ENCODE peak calls at places on chromosomes 5 and 9, in ten cellular contexts. L, Q, D, G, R, V, Z, P, B and F are unnamed samples. For H3K9me3, the result is how much of the 10 kb centered on the place peaks cover.

GRCh38 chr5:172002310-172002709 is 4.1 kb downstream of the FBXW11 start:
- DNase-seq in L (no peak), Q (no peak), D (no peak), G (no peak), R (no peak), V (no peak), Z (peak), P (peak), B (no peak), F (no peak)

GRCh38 chr5:177552839-177553455 is 1.4 kb downstream of the FAM193B start:
- DNase-seq in L (no peak), Q (no peak), D (no peak), G (no peak), R (no peak), V (no peak), Z (no peak), P (no peak), B (peak), F (no peak)

GRCh38 chr9:35286381-35286780 is 124.6 kb downstream of the UNC13B start:
- DNase-seq in L (no peak), Q (no peak), D (no peak), G (no peak), R (no peak), V (no peak), Z (no peak), P (no peak), B (no peak), F (no peak)

GRCh38 chr5:74042559-74043357 is 416.8 kb downstream of the ARHGEF28 start:
- DNase-seq in L (no peak), Q (no peak), D (no peak), G (no peak), R (no peak), V (no peak), Z (no peak), P (no peak), B (no peak), F (no peak)

GRCh38 chr5:74918232-74918669 is 52.1 kb upstream of the FAM169A start:
- DNase-seq in L (no peak), Q (no peak), D (no peak), G (no peak), R (no peak), V (no peak), Z (no peak), P (no peak), B (no peak), F (no peak)

GRCh38 chr5:136686192-136686872 is 321.0 kb upstream of the TRPC7 start:
- DNase-seq in L (no peak), Q (no peak), D (no peak), G (no peak), R (no peak), V (no peak), Z (peak), P (no peak), B (no peak), F (no peak)

GRCh38 chr9:127223810-127224177 is 40.8 kb upstream of the GARNL3 start:
- DNase-seq in L (no peak), Q (no peak), D (peak), G (no peak), R (no peak), V (no peak), Z (no peak), P (no peak), B (peak), F (no peak)

GRCh38 chr5:32076699-32077695 is 97.1 kb downstream of the GOLPH3 start:
- DNase-seq in L (peak), Q (peak), D (no peak), G (no peak), R (no peak), V (no peak), Z (peak), P (peak), B (no peak), F (peak)

GRCh38 chr5:176789873-176790615 is 20.3 kb upstream of the UNC5A start:
- DNase-seq in L (no peak), Q (no peak), D (no peak), G (no peak), R (no peak), V (no peak), Z (no peak), P (no peak), B (no peak), F (no peak)

GRCh38 chr9:91426123-91426745 is 2.6 kb upstream of the NFIL3 start:
- DNase-seq in L (no peak), Q (no peak), D (no peak), G (no peak), R (no peak), V (no peak), Z (peak), P (no peak), B (no peak), F (peak)

GRCh38 chr5:137752873-137753226 is 1.3 kb downstream of the HNRNPA0 start:
- DNase-seq in L (peak), Q (no peak), D (no peak), G (no peak), R (no peak), V (no peak), Z (peak), P (peak), B (no peak), F (peak)

GRCh38 chr9:127524373-127524772 is 73.1 kb downstream of the LRSAM1 start:
- DNase-seq in L (no peak), Q (no peak), D (no peak), G (no peak), R (no peak), V (no peak), Z (no peak), P (no peak), B (no peak), F (no peak)

GRCh38 chr5:128966846-128967245 is 1.6 kb downstream of the SLC27A6 start:
- DNase-seq in L (no peak), Q (no peak), D (no peak), G (no peak), R (no peak), V (no peak), Z (no peak), P (no peak), B (no peak), F (no peak)

GRCh38 chr9:29160763-29161353 is 1587.6 kb upstream of the C9orf72 start:
- DNase-seq in L (no peak), Q (no peak), D (no peak), G (no peak), R (no peak), V (no peak), Z (no peak), P (no peak), B (no peak), F (no peak)

GRCh38 chr5:114007678-114008077 is 354.2 kb upstream of the KCNN2 start:
- DNase-seq in L (no peak), Q (no peak), D (no peak), G (no peak), R (no peak), V (no peak), Z (no peak), P (no peak), B (no peak), F (no peak)
- TF ChIP-seq POLR2AphosphoS5 in L (no peak), Q (no peak), D (no peak), G (no peak), R (no peak), V (no peak), Z (no peak), P (no peak), B (no peak), F (no peak)

GRCh38 chr5:52010430-52010829 is 627.2 kb downstream of the ISL1 start:
- DNase-seq in L (no peak), Q (no peak), D (no peak), G (no peak), R (no peak), V (no peak), Z (no peak), P (no peak), B (no peak), F (no peak)

GRCh38 chr5:52007230-52007858 is 624.1 kb downstream of the ISL1 start:
- DNase-seq in L (no peak), Q (no peak), D (no peak), G (no peak), R (no peak), V (no peak), Z (peak), P (no peak), B (no peak), F (peak)
- TF ChIP-seq CTCF in L (peak), Q (peak), D (peak), G (peak), R (peak), V (peak), Z (peak), P (peak), B (peak), F (peak)

GRCh38 chr5:78274540-78275197 is 19.8 kb downstream of the AP3B1 start:
- DNase-seq in L (no peak), Q (no peak), D (no peak), G (no peak), R (no peak), V (no peak), Z (no peak), P (no peak), B (no peak), F (no peak)

GRCh38 chr5:78275998-78276543 is 18.4 kb downstream of the AP3B1 start:
- DNase-seq in L (no peak), Q (no peak), D (no peak), G (no peak), R (no peak), V (no peak), Z (no peak), P (no peak), B (no peak), F (no peak)

GRCh38 chr5:78271766-78272165 is 22.7 kb downstream of the AP3B1 start:
- DNase-seq in L (no peak), Q (no peak), D (no peak), G (no peak), R (no peak), V (no peak), Z (no peak), P (no peak), B (no peak), F (no peak)

GRCh38 chr5:78269088-78269703 is 25.3 kb downstream of the AP3B1 start:
- DNase-seq in L (no peak), Q (no peak), D (no peak), G (no peak), R (no peak), V (no peak), Z (peak), P (peak), B (no peak), F (no peak)

GRCh38 chr5:78273436-78273835 is 21.1 kb downstream of the AP3B1 start:
- DNase-seq in L (no peak), Q (no peak), D (no peak), G (no peak), R (no peak), V (no peak), Z (no peak), P (no peak), B (no peak), F (no peak)
- H3K9me3 ChIP-seq in L (under half), Q (under half), D (under half), G (under half), R (under half), V (under half), Z (under half), P (under half), B (under half), F (under half)

GRCh38 chr5:82274343-82275266 is 3.5 kb downstream of the RPS23 start:
- DNase-seq in L (no peak), Q (no peak), D (no peak), G (no peak), R (no peak), V (no peak), Z (no peak), P (peak), B (peak), F (no peak)
- TF ChIP-seq POLR2AphosphoS5 in L (no peak), Q (peak), D (no peak), G (peak), R (no peak), V (peak), Z (peak), P (peak), B (peak), F (no peak)

GRCh38 chr5:131279209-131279608 is 15.4 kb downstream of the CDC42SE2 start:
- DNase-seq in L (no peak), Q (no peak), D (no peak), G (no peak), R (no peak), V (no peak), Z (no peak), P (no peak), B (no peak), F (no peak)

GRCh38 chr5:131281868-131282234 is 18.0 kb downstream of the CDC42SE2 start:
- DNase-seq in L (no peak), Q (no peak), D (no peak), G (no peak), R (no peak), V (no peak), Z (no peak), P (no peak), B (no peak), F (no peak)

GRCh38 chr5:131281133-131281867 is 17.4 kb downstream of the CDC42SE2 start:
- DNase-seq in L (no peak), Q (no peak), D (no peak), G (no peak), R (no peak), V (no peak), Z (no peak), P (no peak), B (no peak), F (no peak)

GRCh38 chr5:131282235-131282634 is 18.4 kb downstream of the CDC42SE2 start:
- DNase-seq in L (no peak), Q (no peak), D (no peak), G (no peak), R (no peak), V (no peak), Z (no peak), P (no peak), B (no peak), F (no peak)

DNA sequence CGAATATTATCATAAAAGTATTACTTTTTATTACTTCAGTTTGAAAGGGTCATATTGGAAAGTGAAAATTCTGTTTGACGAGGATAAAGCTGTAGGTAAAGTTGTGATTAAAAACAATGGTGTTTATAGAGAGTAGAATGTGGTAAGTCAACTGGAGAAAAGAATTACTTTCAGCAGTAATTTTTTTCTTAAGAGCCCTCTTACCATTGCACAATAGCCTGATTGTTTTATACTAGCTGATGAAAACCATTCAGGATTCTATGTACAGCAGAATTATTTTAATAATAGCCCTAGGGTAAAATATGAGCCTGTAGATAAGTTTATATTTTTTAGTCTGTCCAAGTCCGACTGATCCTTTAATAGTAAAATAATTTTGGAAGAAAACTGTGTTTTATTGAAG is 16.6 kb downstream of the CDC42SE2 start:
- DNase-seq in L (no peak), Q (no peak), D (no peak), G (no peak), R (no peak), V (no peak), Z (no peak), P (no peak), B (no peak), F (no peak)
- TF ChIP-seq CTCF in L (no peak), Q (no peak), D (no peak), G (no peak), R (no peak), V (no peak), Z (no peak), P (no peak), B (no peak), F (no peak)

DNA sequence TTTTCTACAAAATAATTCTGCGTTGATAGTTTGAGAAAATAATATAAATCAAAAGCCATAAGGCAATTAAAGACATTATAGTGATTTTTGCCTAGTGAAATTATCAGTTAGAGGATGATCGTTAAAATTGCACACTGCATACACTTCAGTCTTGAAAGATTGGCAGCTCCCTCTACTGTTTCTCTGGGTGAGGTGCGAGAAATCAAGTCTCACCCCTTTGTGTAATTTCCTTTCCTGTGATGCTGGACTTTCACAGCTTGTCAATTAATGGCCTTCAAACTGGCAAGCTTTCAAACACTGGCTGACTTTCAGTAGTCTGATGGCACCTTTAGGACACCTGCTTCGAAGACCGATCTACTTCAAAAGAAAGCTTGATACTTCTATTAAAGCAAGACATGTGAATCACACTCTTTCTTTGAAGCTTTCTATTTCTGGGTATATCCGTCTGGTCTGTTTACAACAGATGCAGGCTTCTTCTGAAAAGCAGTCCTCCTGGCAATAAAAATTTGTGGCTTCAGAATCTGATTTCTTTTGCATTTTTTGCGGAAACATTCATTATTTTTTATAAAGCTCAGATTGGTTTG is 706.8 kb upstream of the PTPRD start:
- DNase-seq in L (no peak), Q (no peak), D (no peak), G (no peak), R (no peak), V (no peak), Z (peak), P (no peak), B (no peak), F (no peak)
- H3K9me3 ChIP-seq in L (under half), Q (under half), D (under half), G (under half), R (under half), V (under half), Z (under half), P (under half), B (under half), F (under half)

GRCh38 chr9:5838884-5839571 is 6.1 kb upstream of the ERMP1 start:
- DNase-seq in L (peak), Q (no peak), D (no peak), G (no peak), R (no peak), V (no peak), Z (peak), P (peak), B (no peak), F (no peak)
- TF ChIP-seq POLR2AphosphoS5 in L (no peak), Q (no peak), D (no peak), G (no peak), R (no peak), V (no peak), Z (peak), P (no peak), B (no peak), F (no peak)

GRCh38 chr5:107855171-107855570 is 184.4 kb upstream of the EFNA5 start:
- DNase-seq in L (no peak), Q (no peak), D (no peak), G (no peak), R (no peak), V (no peak), Z (no peak), P (no peak), B (no peak), F (no peak)
- TF ChIP-seq CTCF in L (no peak), Q (no peak), D (no peak), G (no peak), R (no peak), V (peak), Z (no peak), P (no peak), B (no peak), F (no peak)

GRCh38 chr5:2257326-2258244 is 374.9 kb upstream of the IRX4 start:
- DNase-seq in L (no peak), Q (no peak), D (no peak), G (peak), R (no peak), V (no peak), Z (no peak), P (no peak), B (no peak), F (no peak)

GRCh38 chr5:2258861-2259260 is 376.1 kb upstream of the IRX4 start:
- DNase-seq in L (no peak), Q (no peak), D (no peak), G (peak), R (no peak), V (no peak), Z (no peak), P (no peak), B (no peak), F (no peak)

GRCh38 chr5:2254880-2255750 is 372.4 kb upstream of the IRX4 start:
- DNase-seq in L (no peak), Q (no peak), D (no peak), G (no peak), R (no peak), V (no peak), Z (no peak), P (no peak), B (no peak), F (no peak)

GRCh38 chr5:2255915-2256645 is 373.4 kb upstream of the IRX4 start:
- DNase-seq in L (no peak), Q (no peak), D (no peak), G (no peak), R (no peak), V (no peak), Z (no peak), P (no peak), B (no peak), F (no peak)

DNA sequence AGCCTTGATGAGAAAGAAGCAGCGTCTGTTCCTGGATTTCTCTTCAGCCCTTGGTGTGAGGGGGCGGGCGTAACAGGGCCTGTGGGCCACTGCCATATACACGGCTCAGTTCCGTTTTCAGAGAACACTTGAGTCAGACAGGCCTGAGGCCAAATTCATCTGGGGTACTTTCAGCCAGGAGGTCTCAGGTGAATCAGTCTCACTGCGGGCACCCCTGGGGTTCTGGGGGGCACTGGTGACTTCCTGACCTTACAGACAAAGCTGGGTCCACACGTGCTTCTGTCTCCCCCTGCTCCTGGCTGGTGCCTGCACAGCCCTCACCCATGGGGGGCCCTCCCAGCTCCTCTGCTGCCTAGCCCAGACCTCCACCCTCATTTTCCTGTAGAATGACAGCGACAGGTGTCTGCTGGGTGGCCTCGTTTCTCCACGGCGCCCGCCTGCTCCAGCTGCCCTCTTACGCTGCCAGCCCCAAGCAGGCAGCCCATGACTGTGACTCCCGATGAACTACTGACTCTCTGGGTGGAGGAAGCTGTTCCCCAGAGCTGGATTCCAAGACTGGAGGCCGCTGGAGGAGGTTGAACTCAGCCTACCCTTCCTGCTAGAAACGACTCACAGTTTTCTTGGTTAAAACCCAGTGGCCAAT is 374.0 kb upstream of the IRX4 start:
- DNase-seq in L (no peak), Q (no peak), D (no peak), G (no peak), R (no peak), V (no peak), Z (no peak), P (no peak), B (no peak), F (no peak)
- H3K9me3 ChIP-seq in L (under half), Q (under half), D (under half), G (under half), R (under half), V (under half), Z (under half), P (under half), B (under half), F (under half)